ENCODE peak calls at places on chromosomes 6 and 20, in nine cellular contexts. One of them, this sample, is unnamed.

GRCh38 chr6:134183844-134184243 is 131.4 kb upstream of the SLC2A12 start:
- DNase-seq in GM10248: no peak
- DNase-seq in colonic mucosa: no peak
- DNase-seq in heart right ventricle: no peak
- DNase-seq in A549: no peak
- DNase-seq in fibroblast of villous mesenchyme: no peak
- DNase-seq in endothelial cell: no peak
- DNase-seq in GM13977: no peak
- DNase-seq in psoas muscle: no peak
- DNase-seq in this sample: no peak

GRCh38 chr20:18388860-18389259 is 78.0 kb downstream of the DZANK1 start:
- DNase-seq in GM10248: no peak
- DNase-seq in colonic mucosa: no peak
- DNase-seq in heart right ventricle: no peak
- DNase-seq in A549: peak
- DNase-seq in fibroblast of villous mesenchyme: peak
- DNase-seq in endothelial cell: no peak
- DNase-seq in GM13977: no peak
- DNase-seq in psoas muscle: no peak
- DNase-seq in this sample: peak

GRCh38 chr20:32764000-32764960 is 2.1 kb downstream of the DNMT3B start:
- DNase-seq in GM10248: no peak
- DNase-seq in colonic mucosa: no peak
- DNase-seq in heart right ventricle: no peak
- DNase-seq in A549: no peak
- DNase-seq in fibroblast of villous mesenchyme: no peak
- DNase-seq in endothelial cell: peak
- DNase-seq in GM13977: no peak
- DNase-seq in psoas muscle: no peak
- DNase-seq in this sample: no peak

GRCh38 chr6:17719323-17720041 is 12.8 kb upstream of the NUP153 start:
- DNase-seq in GM10248: no peak
- DNase-seq in colonic mucosa: no peak
- DNase-seq in heart right ventricle: no peak
- DNase-seq in A549: no peak
- DNase-seq in fibroblast of villous mesenchyme: no peak
- DNase-seq in endothelial cell: no peak
- DNase-seq in GM13977: no peak
- DNase-seq in psoas muscle: no peak
- DNase-seq in this sample: no peak

GRCh38 chr6:142940487-142940886 is 4.5 kb downstream of the HIVEP2 start:
- DNase-seq in GM10248: no peak
- DNase-seq in colonic mucosa: no peak
- DNase-seq in heart right ventricle: no peak
- DNase-seq in A549: no peak
- DNase-seq in fibroblast of villous mesenchyme: peak
- DNase-seq in endothelial cell: no peak
- DNase-seq in GM13977: no peak
- DNase-seq in psoas muscle: no peak
- DNase-seq in this sample: no peak

GRCh38 chr6:129754750-129755149 is 44.8 kb upstream of the ARHGAP18 start:
- DNase-seq in GM10248: no peak
- DNase-seq in colonic mucosa: no peak
- DNase-seq in heart right ventricle: no peak
- DNase-seq in A549: no peak
- DNase-seq in fibroblast of villous mesenchyme: no peak
- DNase-seq in endothelial cell: no peak
- DNase-seq in GM13977: no peak
- DNase-seq in psoas muscle: no peak
- DNase-seq in this sample: no peak

GRCh38 chr6:134379086-134379485 is 61.2 kb upstream of the SGK1 start:
- DNase-seq in GM10248: peak
- DNase-seq in colonic mucosa: peak
- DNase-seq in heart right ventricle: peak
- DNase-seq in A549: no peak
- DNase-seq in fibroblast of villous mesenchyme: no peak
- DNase-seq in endothelial cell: no peak
- DNase-seq in GM13977: peak
- DNase-seq in psoas muscle: no peak
- DNase-seq in this sample: no peak

GRCh38 chr20:50085481-50086365 is 27.2 kb downstream of the UBE2V1 start:
- DNase-seq in GM10248: peak
- DNase-seq in colonic mucosa: peak
- DNase-seq in heart right ventricle: peak
- DNase-seq in A549: peak
- DNase-seq in fibroblast of villous mesenchyme: peak
- DNase-seq in endothelial cell: peak
- DNase-seq in GM13977: peak
- DNase-seq in psoas muscle: no peak
- DNase-seq in this sample: no peak

GRCh38 chr6:75351570-75351969 is 67.0 kb upstream of the TMEM30A start:
- DNase-seq in GM10248: no peak
- DNase-seq in colonic mucosa: no peak
- DNase-seq in heart right ventricle: no peak
- DNase-seq in A549: no peak
- DNase-seq in fibroblast of villous mesenchyme: no peak
- DNase-seq in endothelial cell: no peak
- DNase-seq in GM13977: no peak
- DNase-seq in psoas muscle: no peak
- DNase-seq in this sample: no peak

GRCh38 chr6:137975058-137975940 is 108.2 kb downstream of the TNFAIP3 start:
- DNase-seq in GM10248: peak
- DNase-seq in colonic mucosa: no peak
- DNase-seq in heart right ventricle: no peak
- DNase-seq in A549: no peak
- DNase-seq in fibroblast of villous mesenchyme: peak
- DNase-seq in endothelial cell: no peak
- DNase-seq in GM13977: peak
- DNase-seq in psoas muscle: no peak
- DNase-seq in this sample: no peak

GRCh38 chr6:88975369-88975768 is 12.0 kb upstream of the RNGTT start:
- DNase-seq in GM10248: no peak
- DNase-seq in colonic mucosa: no peak
- DNase-seq in heart right ventricle: no peak
- DNase-seq in A549: no peak
- DNase-seq in fibroblast of villous mesenchyme: no peak
- DNase-seq in endothelial cell: no peak
- DNase-seq in GM13977: no peak
- DNase-seq in psoas muscle: no peak
- DNase-seq in this sample: no peak

GRCh38 chr20:47362361-47363219 is 6.1 kb upstream of the ZMYND8 start:
- DNase-seq in GM10248: no peak
- DNase-seq in colonic mucosa: no peak
- DNase-seq in heart right ventricle: no peak
- DNase-seq in A549: no peak
- DNase-seq in fibroblast of villous mesenchyme: no peak
- DNase-seq in endothelial cell: no peak
- DNase-seq in GM13977: no peak
- DNase-seq in psoas muscle: no peak
- DNase-seq in this sample: no peak

GRCh38 chr6:6724319-6725119 is 136.0 kb downstream of the LY86 start:
- DNase-seq in GM10248: peak
- DNase-seq in colonic mucosa: peak
- DNase-seq in heart right ventricle: peak
- DNase-seq in A549: peak
- DNase-seq in fibroblast of villous mesenchyme: peak
- DNase-seq in endothelial cell: peak
- DNase-seq in GM13977: peak
- DNase-seq in psoas muscle: peak
- DNase-seq in this sample: peak

GRCh38 chr6:116971959-116972358 is 94.9 kb downstream of the RFX6 start:
- DNase-seq in GM10248: peak
- DNase-seq in colonic mucosa: peak
- DNase-seq in heart right ventricle: peak
- DNase-seq in A549: peak
- DNase-seq in fibroblast of villous mesenchyme: peak
- DNase-seq in endothelial cell: peak
- DNase-seq in GM13977: peak
- DNase-seq in psoas muscle: no peak
- DNase-seq in this sample: no peak

GRCh38 chr20:1893721-1894470 is 1.3 kb upstream of the SIRPA start:
- DNase-seq in GM10248: no peak
- DNase-seq in colonic mucosa: peak
- DNase-seq in heart right ventricle: peak
- DNase-seq in A549: no peak
- DNase-seq in fibroblast of villous mesenchyme: no peak
- DNase-seq in endothelial cell: no peak
- DNase-seq in GM13977: no peak
- DNase-seq in psoas muscle: no peak
- DNase-seq in this sample: peak

GRCh38 chr6:39870950-39871349 is 63.3 kb downstream of the MOCS1 start:
- DNase-seq in GM10248: no peak
- DNase-seq in colonic mucosa: no peak
- DNase-seq in heart right ventricle: no peak
- DNase-seq in A549: no peak
- DNase-seq in fibroblast of villous mesenchyme: no peak
- DNase-seq in endothelial cell: no peak
- DNase-seq in GM13977: no peak
- DNase-seq in psoas muscle: no peak
- DNase-seq in this sample: no peak
- TF ChIP-seq CTCF in GM10248: no peak
- TF ChIP-seq CTCF in colonic mucosa: no peak
- TF ChIP-seq CTCF in heart right ventricle: no peak
- TF ChIP-seq CTCF in A549: no peak
- TF ChIP-seq CTCF in fibroblast of villous mesenchyme: peak
- TF ChIP-seq CTCF in endothelial cell: no peak
- TF ChIP-seq CTCF in GM13977: peak
- TF ChIP-seq CTCF in psoas muscle: no peak
- TF ChIP-seq CTCF in this sample: no peak

GRCh38 chr6:108622601-108623335 is 62.1 kb downstream of the FOXO3 start:
- DNase-seq in GM10248: no peak
- DNase-seq in colonic mucosa: no peak
- DNase-seq in heart right ventricle: peak
- DNase-seq in A549: no peak
- DNase-seq in fibroblast of villous mesenchyme: peak
- DNase-seq in endothelial cell: no peak
- DNase-seq in GM13977: no peak
- DNase-seq in psoas muscle: peak
- DNase-seq in this sample: no peak
- TF ChIP-seq CTCF in GM10248: no peak
- TF ChIP-seq CTCF in colonic mucosa: no peak
- TF ChIP-seq CTCF in heart right ventricle: no peak
- TF ChIP-seq CTCF in A549: no peak
- TF ChIP-seq CTCF in fibroblast of villous mesenchyme: peak
- TF ChIP-seq CTCF in endothelial cell: no peak
- TF ChIP-seq CTCF in GM13977: no peak
- TF ChIP-seq CTCF in psoas muscle: no peak
- TF ChIP-seq CTCF in this sample: no peak

GRCh38 chr6:152669894-152670293 is 27.8 kb upstream of the MYCT1 start:
- DNase-seq in GM10248: no peak
- DNase-seq in colonic mucosa: no peak
- DNase-seq in heart right ventricle: no peak
- DNase-seq in A549: peak
- DNase-seq in fibroblast of villous mesenchyme: peak
- DNase-seq in endothelial cell: no peak
- DNase-seq in GM13977: no peak
- DNase-seq in psoas muscle: no peak
- DNase-seq in this sample: no peak
- TF ChIP-seq CTCF in GM10248: peak
- TF ChIP-seq CTCF in colonic mucosa: no peak
- TF ChIP-seq CTCF in heart right ventricle: peak
- TF ChIP-seq CTCF in A549: peak
- TF ChIP-seq CTCF in fibroblast of villous mesenchyme: peak
- TF ChIP-seq CTCF in endothelial cell: no peak
- TF ChIP-seq CTCF in GM13977: peak
- TF ChIP-seq CTCF in psoas muscle: peak
- TF ChIP-seq CTCF in this sample: peak

DNA sequence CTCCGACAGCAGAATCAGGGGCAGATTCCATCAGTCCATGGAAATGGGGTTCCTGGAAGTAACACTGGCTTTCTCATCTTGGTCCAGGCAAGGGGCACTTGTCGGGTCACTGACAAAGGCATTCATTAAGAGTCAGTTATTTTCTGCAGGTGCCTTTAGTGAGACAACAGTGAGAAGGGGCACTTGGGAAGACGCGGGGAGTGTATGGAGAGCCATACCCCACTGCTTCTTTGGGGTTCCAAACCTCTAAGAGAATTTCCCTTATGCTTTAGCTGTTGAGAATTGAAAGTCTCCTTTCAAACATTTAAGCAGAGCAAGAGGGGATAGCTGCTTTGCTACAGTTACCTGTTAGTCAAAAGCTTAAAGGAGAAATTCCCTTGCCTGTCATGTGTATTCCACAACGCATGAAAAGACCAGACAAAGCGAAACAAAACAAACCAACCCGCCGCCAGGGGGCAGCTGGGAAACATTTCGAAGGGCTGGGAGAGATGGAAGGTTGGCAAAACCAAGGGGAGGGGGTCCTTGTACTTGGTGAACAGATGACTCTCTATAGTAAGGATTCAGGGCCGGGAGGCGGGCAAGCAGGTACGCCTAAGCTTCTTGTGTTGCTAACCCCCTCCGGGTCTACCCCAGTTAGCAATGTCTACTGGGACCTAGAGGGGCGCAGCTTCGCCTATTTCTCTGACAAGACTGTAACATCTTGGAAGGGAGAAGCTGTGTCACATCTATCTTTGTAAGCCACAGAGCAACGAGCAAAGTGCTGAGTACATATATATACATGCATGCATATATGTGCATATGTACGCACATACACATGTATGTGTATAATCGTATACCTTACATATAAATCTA is 474.9 kb upstream of the AGPAT4 start:
- DNase-seq in GM10248: no peak
- DNase-seq in colonic mucosa: peak
- DNase-seq in heart right ventricle: peak
- DNase-seq in A549: peak
- DNase-seq in fibroblast of villous mesenchyme: no peak
- DNase-seq in endothelial cell: peak
- DNase-seq in GM13977: peak
- DNase-seq in psoas muscle: no peak
- DNase-seq in this sample: peak
- TF ChIP-seq CTCF in GM10248: peak
- TF ChIP-seq CTCF in colonic mucosa: no peak
- TF ChIP-seq CTCF in heart right ventricle: peak
- TF ChIP-seq CTCF in A549: peak
- TF ChIP-seq CTCF in fibroblast of villous mesenchyme: peak
- TF ChIP-seq CTCF in endothelial cell: peak
- TF ChIP-seq CTCF in GM13977: peak
- TF ChIP-seq CTCF in psoas muscle: no peak
- TF ChIP-seq CTCF in this sample: no peak

DNA sequence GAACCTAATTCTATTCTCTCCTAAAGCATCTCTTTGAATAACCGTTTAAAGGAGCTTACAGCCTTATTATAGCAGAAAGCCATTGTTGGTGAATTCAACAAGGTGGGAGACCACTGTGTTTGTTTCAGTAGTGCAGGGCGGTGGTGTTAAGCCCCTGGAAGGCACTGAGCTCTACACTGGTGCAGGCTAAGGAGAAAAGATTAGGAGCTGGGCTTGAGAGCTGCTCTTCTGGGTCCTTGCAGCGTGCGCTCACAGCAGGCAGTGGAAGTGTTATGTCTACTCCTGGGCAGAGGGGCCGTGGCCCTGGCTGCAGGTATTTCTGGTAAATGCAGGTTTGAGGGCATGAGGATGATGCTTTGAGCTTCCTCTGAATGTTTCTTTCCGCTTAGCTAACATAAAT is 361.2 kb downstream of the RNF144B start:
- DNase-seq in GM10248: no peak
- DNase-seq in colonic mucosa: no peak
- DNase-seq in heart right ventricle: no peak
- DNase-seq in A549: no peak
- DNase-seq in fibroblast of villous mesenchyme: no peak
- DNase-seq in endothelial cell: no peak
- DNase-seq in GM13977: no peak
- DNase-seq in psoas muscle: no peak
- DNase-seq in this sample: no peak
- TF ChIP-seq CTCF in GM10248: no peak
- TF ChIP-seq CTCF in colonic mucosa: no peak
- TF ChIP-seq CTCF in heart right ventricle: no peak
- TF ChIP-seq CTCF in A549: no peak
- TF ChIP-seq CTCF in fibroblast of villous mesenchyme: no peak
- TF ChIP-seq CTCF in endothelial cell: no peak
- TF ChIP-seq CTCF in GM13977: no peak
- TF ChIP-seq CTCF in psoas muscle: no peak
- TF ChIP-seq CTCF in this sample: no peak